ENCODE peak calls at places on chromosomes 7 and 10, in four cellular contexts. B is bronchial epithelial cell, M is psoas muscle, F is fibroblast of villous mesenchyme. X is an unnamed sample.

GRCh38 chr10:87656431-87657072 is 3.1 kb upstream of the PAPSS2 start:
- DNase-seq in B (peak; percentile 47), M (no peak), F (peak; percentile 57), X (no peak)

GRCh38 chr10:114356786-114357588 is 47.3 kb downstream of the AFAP1L2 start:
- DNase-seq in B (peak; percentile 66), M (no peak), F (peak; percentile 89), X (no peak)

GRCh38 chr7:149595541-149595940 is 97.9 kb upstream of the ZNF746 start:
- DNase-seq in B (no peak), M (no peak), F (no peak), X (no peak)

GRCh38 chr10:96497391-96497790 is 16.3 kb downstream of the TLL2 start:
- DNase-seq in B (no peak), M (no peak), F (no peak), X (no peak)

GRCh38 chr10:80131499-80131901 is 1.0 kb upstream of the PLAC9 start:
- DNase-seq in B (no peak), M (no peak), F (no peak), X (no peak)

GRCh38 chr10:72904806-72905205 is 11.3 kb downstream of the OIT3 start:
- DNase-seq in B (no peak), M (no peak), F (no peak), X (no peak)

GRCh38 chr10:51705774-51706173 is 6.4 kb upstream of the CSTF2T start:
- DNase-seq in B (no peak), M (no peak), F (no peak), X (no peak)

GRCh38 chr7:29562307-29562706 is 1.3 kb upstream of the PRR15 start:
- DNase-seq in B (no peak), M (no peak), F (no peak), X (no peak)

GRCh38 chr10:43233601-43234430 is 33.0 kb downstream of the RASGEF1A start:
- DNase-seq in B (no peak), M (peak; percentile 9), F (no peak), X (no peak)

GRCh38 chr7:75649462-75649861 is 89.3 kb downstream of the HIP1 start:
- DNase-seq in B (no peak), M (peak; percentile 16), F (no peak), X (peak; percentile 50)

GRCh38 chr7:129367349-129367699 is 66.9 kb upstream of the STRIP2 start:
- DNase-seq in B (no peak), M (no peak), F (no peak), X (no peak)

GRCh38 chr10:116472874-116473273 is 45.2 kb downstream of the PNLIPRP3 start:
- DNase-seq in B (peak; percentile 16), M (no peak), F (peak; percentile 2), X (no peak)

GRCh38 chr7:134480730-134481129 is 21.8 kb upstream of the AKR1B1 start:
- DNase-seq in B (peak; percentile 61), M (no peak), F (peak; percentile 33), X (peak; percentile 38)

GRCh38 chr10:71052261-71052660 is 160.1 kb upstream of the UNC5B start:
- DNase-seq in B (no peak), M (no peak), F (no peak), X (no peak)

GRCh38 chr7:114082934-114083647 is 164.3 kb upstream of the PPP1R3A start:
- DNase-seq in B (no peak), M (no peak), F (no peak), X (no peak)

GRCh38 chr7:29063872-29064271 is 82.5 kb downstream of the CPVL start:
- DNase-seq in B (no peak), M (no peak), F (no peak), X (no peak)

GRCh38 chr10:94397549-94398370 is 4.6 kb upstream of the TBC1D12 start:
- DNase-seq in B (no peak), M (no peak), F (peak; percentile 81), X (no peak)

GRCh38 chr10:95864906-95865813 is 42.6 kb upstream of the CC2D2B start:
- DNase-seq in B (peak; percentile 70), M (no peak), F (peak; percentile 90), X (peak; percentile 30)

GRCh38 chr7:129611246-129612111 is at the start of gene NRF1:
- DNase-seq in B (peak; percentile 75), M (peak; percentile 92), F (peak; percentile 92), X (no peak)

GRCh38 chr10:16436367-16436757 is 448 bp upstream of the PTER start:
- DNase-seq in B (no peak), M (no peak), F (peak; percentile 4), X (no peak)

GRCh38 chr10:10911471-10911921 is 106.2 kb upstream of the CELF2 start:
- DNase-seq in B (peak; percentile 94), M (peak; percentile 82), F (peak; percentile 93), X (peak; percentile 87)

GRCh38 chr7:27774717-27775328 is 34.9 kb downstream of the TAX1BP1 start:
- DNase-seq in B (peak; percentile 22), M (no peak), F (peak; percentile 63), X (peak; percentile 9)

GRCh38 chr10:3895045-3895609 is 110.1 kb upstream of the KLF6 start:
- DNase-seq in B (peak; percentile 86), M (no peak), F (peak; percentile 37), X (no peak)

GRCh38 chr7:116812905-116813304 is 49.5 kb upstream of the CAPZA2 start:
- DNase-seq in B (no peak), M (no peak), F (no peak), X (peak; percentile 100)

GRCh38 chr7:99369767-99370353 is 4.7 kb upstream of the ARPC1B start:
- DNase-seq in B (no peak), M (no peak), F (peak; percentile 52), X (no peak)

GRCh38 chr10:28540145-28540544 is 7.2 kb downstream of the WAC start:
- DNase-seq in B (no peak), M (no peak), F (no peak), X (no peak)

GRCh38 chr10:28542728-28543127 is 9.8 kb downstream of the WAC start:
- DNase-seq in B (no peak), M (no peak), F (no peak), X (no peak)

GRCh38 chr10:28544058-28544457 is 11.1 kb downstream of the WAC start:
- DNase-seq in B (no peak), M (no peak), F (no peak), X (no peak)

GRCh38 chr10:28545967-28546644 is 13.2 kb downstream of the WAC start:
- DNase-seq in B (no peak), M (no peak), F (no peak), X (no peak)

GRCh38 chr10:28541695-28542365 is 8.9 kb downstream of the WAC start:
- DNase-seq in B (no peak), M (no peak), F (no peak), X (no peak)
- TF ChIP-seq CTCF in B (no peak), M (no peak), F (no peak), X (peak; percentile 23)

GRCh38 chr7:54664235-54665228 is 94.5 kb downstream of the SEC61G start:
- DNase-seq in B (peak; percentile 58), M (peak; percentile 31), F (peak; percentile 14), X (peak; percentile 18)

GRCh38 chr7:54663186-54663585 is 95.8 kb downstream of the SEC61G start:
- DNase-seq in B (no peak), M (no peak), F (no peak), X (no peak)

GRCh38 chr7:54662701-54663100 is 96.3 kb downstream of the SEC61G start:
- DNase-seq in B (no peak), M (no peak), F (no peak), X (no peak)

GRCh38 chr7:54663603-54664234 is 95.3 kb downstream of the SEC61G start:
- DNase-seq in B (no peak), M (no peak), F (no peak), X (no peak)
- H3K4me3 ChIP-seq in B (peak overlapping the region; percentile 30), M (peak overlapping the region; percentile 49), F (peak overlapping the region; percentile 36), X (peak overlapping the region; percentile 74)

DNA sequence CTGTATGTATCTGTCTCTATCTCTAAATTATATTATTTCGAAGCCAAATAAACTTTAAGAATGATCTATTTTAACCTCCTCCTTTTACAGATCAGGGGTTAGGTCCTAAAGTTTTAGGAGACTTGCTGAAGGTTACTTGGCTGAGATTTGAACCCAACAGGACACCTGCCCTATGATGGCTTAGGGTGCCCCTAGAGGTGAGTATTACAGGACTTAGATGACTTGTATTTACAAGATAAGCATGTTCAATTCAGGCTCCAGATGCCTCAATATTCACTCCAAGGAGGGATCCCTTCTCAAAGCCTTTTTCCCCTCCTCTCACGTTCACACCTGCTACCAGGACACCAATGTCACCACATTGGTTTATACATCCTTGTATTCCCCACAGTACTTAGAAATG is 872.4 kb upstream of the AUTS2 start:
- DNase-seq in B (no peak), M (no peak), F (no peak), X (no peak)
- TF ChIP-seq CTCF in B (no peak), M (no peak), F (no peak), X (peak; percentile 8)

GRCh38 chr10:132449051-132449825 is 52.2 kb downstream of the PWWP2B start:
- DNase-seq in B (peak; percentile 17), M (no peak), F (peak; percentile 22), X (no peak)
- H3K4me3 ChIP-seq in B (no peak overlapping the region), M (no peak overlapping the region), F (no peak overlapping the region), X (no peak overlapping the region)

DNA sequence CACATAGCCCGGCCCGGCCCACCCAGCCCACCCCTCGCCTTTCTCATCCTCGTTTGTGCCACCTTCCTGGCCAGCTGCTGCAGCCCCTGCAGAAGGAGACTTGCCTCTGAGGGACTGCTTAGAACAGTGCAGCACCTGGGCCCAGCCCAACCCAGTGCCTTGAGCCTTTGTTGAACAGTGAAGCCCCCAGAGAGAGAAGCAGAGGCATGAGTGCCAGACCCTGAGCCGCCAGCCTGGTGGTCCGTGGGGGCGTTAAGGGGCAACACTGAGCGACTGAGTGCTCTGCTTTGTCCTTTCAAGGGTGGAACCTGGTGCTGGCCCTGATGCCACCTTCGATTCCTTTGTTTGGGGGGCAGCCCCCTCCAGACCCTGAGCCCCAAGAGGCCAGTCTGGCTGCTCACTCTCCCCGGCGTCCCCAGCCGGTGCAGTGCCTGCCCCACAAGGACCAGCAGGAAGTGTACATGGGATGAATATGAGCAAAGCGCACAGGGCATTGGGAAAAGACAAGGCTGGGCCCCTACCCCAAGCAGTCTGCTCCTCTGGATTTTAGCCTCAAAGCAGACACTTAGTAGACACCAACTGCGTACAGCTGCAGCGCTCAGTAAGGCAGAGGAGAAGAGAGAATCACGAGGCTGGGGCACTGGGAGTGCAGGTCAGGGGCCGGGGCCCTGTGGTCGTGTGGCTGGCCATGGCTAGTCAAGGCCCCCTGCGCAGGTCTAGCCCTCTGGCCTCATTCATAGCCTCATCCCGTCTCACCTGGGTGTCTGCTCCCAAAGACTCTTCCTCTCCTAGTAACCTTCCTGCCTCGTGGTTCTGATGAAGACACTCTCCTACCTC is 95.9 kb downstream of the RGS10 start:
- DNase-seq in B (no peak), M (no peak), F (no peak), X (no peak)
- TF ChIP-seq CTCF in B (no peak), M (no peak), F (no peak), X (no peak)

DNA sequence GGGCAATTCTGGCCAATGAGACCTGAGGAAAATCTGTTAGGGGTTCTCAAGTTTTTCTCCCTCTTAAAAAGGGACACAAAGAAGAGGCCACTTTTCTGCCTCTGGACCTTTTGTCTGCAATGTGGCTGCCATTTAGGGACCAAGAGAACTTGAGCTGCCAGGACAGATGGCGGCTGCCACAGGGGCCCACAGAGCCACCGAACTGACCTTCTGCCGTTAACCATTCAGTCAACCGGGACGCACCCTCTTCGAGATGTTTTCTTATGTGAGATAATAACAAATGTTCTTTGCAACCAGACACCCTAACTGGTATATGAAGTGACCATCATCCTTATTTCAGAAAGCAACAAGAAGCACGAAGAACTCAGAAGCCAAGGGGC is 29.2 kb downstream of the GSDME start:
- DNase-seq in B (no peak), M (no peak), F (no peak), X (no peak)
- H3K4me3 ChIP-seq in B (no peak overlapping the region), M (no peak overlapping the region), F (no peak overlapping the region), X (no peak overlapping the region)

GRCh38 chr10:84204122-84204521 is 9.8 kb downstream of the CDHR1 start:
- DNase-seq in B (peak; percentile 19), M (no peak), F (no peak), X (no peak)
- TF ChIP-seq CTCF in B (peak; percentile 83), M (no peak), F (peak; percentile 32), X (peak; percentile 88)

GRCh38 chr7:1024876-1025746 is 19.2 kb upstream of the GPR146 start:
- DNase-seq in B (no peak), M (peak; percentile 12), F (no peak), X (no peak)
- H3K4me3 ChIP-seq in B (no peak overlapping the region), M (no peak overlapping the region), F (no peak overlapping the region), X (no peak overlapping the region)